ENCODE peak calls at places on chromosomes 2 and 18, in seven cellular contexts. B, G, E, R, L, M and N are unnamed samples.

GRCh38 chr18:23862071-23862470 is 152.5 kb upstream of the TTC39C start:
- DNase-seq in E (no peak), L (no peak), R (no peak), M (no peak), B (peak), G (no peak), N (no peak)

GRCh38 chr2:134155134-134155533 is 98.7 kb upstream of the MGAT5 start:
- DNase-seq in E (no peak), M (peak), L (no peak), G (no peak), B (no peak), R (no peak), N (no peak)

GRCh38 chr2:198375073-198375430 is 570.7 kb downstream of the PLCL1 start:
- DNase-seq in R (no peak), E (no peak), B (no peak), M (no peak), L (no peak), G (no peak), N (no peak)

GRCh38 chr2:14039134-14039533 is 593.4 kb upstream of the LRATD1 start:
- DNase-seq in L (no peak), R (no peak), E (no peak), B (no peak), M (no peak), G (no peak), N (no peak)

GRCh38 chr2:238914648-238915015 is 66.7 kb downstream of the TWIST2 start:
- DNase-seq in R (peak), E (no peak), G (no peak), L (no peak), M (no peak), B (no peak), N (no peak)

GRCh38 chr2:46988733-46989481 is 73.3 kb upstream of the MCFD2 start:
- DNase-seq in B (no peak), L (peak), M (no peak), G (no peak), E (peak), R (peak), N (no peak)

GRCh38 chr2:12059616-12060441 is 313.4 kb downstream of the LPIN1 start:
- DNase-seq in R (no peak), L (no peak), G (no peak), E (no peak), M (no peak), B (no peak), N (no peak)

GRCh38 chr18:3340682-3341097 is 78.8 kb downstream of the MYL12B start:
- DNase-seq in L (no peak), M (no peak), R (no peak), G (no peak), B (no peak), E (no peak), N (no peak)

GRCh38 chr2:204505946-204506345 is 39.3 kb upstream of the PARD3B start:
- DNase-seq in E (no peak), M (no peak), B (no peak), G (no peak), L (no peak), R (no peak), N (no peak)

GRCh38 chr18:6929370-6930102 is 188.1 kb downstream of the LAMA1 start:
- DNase-seq in G (no peak), M (no peak), R (no peak), B (no peak), E (no peak), L (peak), N (no peak)

GRCh38 chr18:69469444-69469919 is 68.8 kb downstream of the DOK6 start:
- DNase-seq in E (no peak), M (no peak), R (no peak), B (no peak), L (peak), G (peak), N (no peak)

GRCh38 chr18:51516478-51517038 is 319.1 kb upstream of the MEX3C start:
- DNase-seq in G (no peak), B (no peak), E (no peak), R (no peak), L (no peak), M (no peak), N (no peak)

GRCh38 chr2:240600451-240600961 is 14.0 kb downstream of the CAPN10 start:
- DNase-seq in B (no peak), E (no peak), L (no peak), G (no peak), M (no peak), R (no peak), N (no peak)

GRCh38 chr18:26190506-26190905 is 35.7 kb upstream of the TAF4B start:
- DNase-seq in R (no peak), G (no peak), E (no peak), B (no peak), M (peak), L (no peak), N (no peak)

GRCh38 chr2:235325126-235325525 is 168.7 kb upstream of the AGAP1 start:
- DNase-seq in M (no peak), G (no peak), E (no peak), B (no peak), R (no peak), L (peak), N (no peak)

GRCh38 chr2:161030260-161031063 is 129.8 kb upstream of the TANK start:
- DNase-seq in M (no peak), L (no peak), B (peak), R (no peak), G (no peak), E (no peak), N (no peak)

GRCh38 chr2:217827430-217828201 is 175.2 kb downstream of the TNS1 start:
- DNase-seq in G (no peak), B (no peak), E (no peak), R (peak), M (no peak), L (no peak), N (no peak)

GRCh38 chr2:240586919-240587800 is 626 bp downstream of the CAPN10 start:
- DNase-seq in E (peak), R (peak), M (peak), L (peak), B (no peak), G (no peak), N (no peak)

GRCh38 chr2:189519631-189520387 is 60.8 kb downstream of the SLC40A1 start:
- DNase-seq in R (no peak), L (no peak), E (no peak), G (no peak), M (no peak), B (no peak), N (no peak)

GRCh38 chr2:60496976-60497375 is 56.5 kb downstream of the BCL11A start:
- DNase-seq in G (no peak), L (no peak), R (no peak), M (no peak), E (no peak), B (no peak), N (no peak)

GRCh38 chr2:31317387-31317786 is 83.4 kb downstream of the EHD3 start:
- DNase-seq in E (no peak), L (no peak), G (no peak), M (no peak), B (no peak), R (no peak), N (no peak)

GRCh38 chr2:100747551-100747950 is 72.4 kb upstream of the NPAS2 start:
- DNase-seq in B (no peak), R (no peak), M (no peak), G (no peak), L (no peak), E (no peak), N (no peak)

GRCh38 chr2:197596751-197597150 is 78.6 kb downstream of the RFTN2 start:
- DNase-seq in E (no peak), B (no peak), R (no peak), G (no peak), M (no peak), L (no peak), N (no peak)

GRCh38 chr2:203543898-203544328 is 8.8 kb upstream of the RAPH1 start:
- DNase-seq in B (no peak), R (no peak), M (no peak), G (no peak), E (no peak), L (no peak), N (no peak)

GRCh38 chr2:189096769-189097447 is 82.7 kb downstream of the COL5A2 start:
- DNase-seq in B (peak), M (no peak), E (no peak), R (no peak), G (no peak), L (no peak), N (no peak)

GRCh38 chr2:37156071-37156856 is 516 bp downstream of the EIF2AK2 start:
- DNase-seq in E (peak), L (peak), M (peak), B (no peak), G (peak), R (peak), N (no peak)

GRCh38 chr2:180644709-180645108 is 335.7 kb upstream of the UBE2E3 start:
- DNase-seq in R (no peak), E (no peak), M (no peak), G (no peak), B (no peak), L (no peak), N (no peak)

GRCh38 chr18:13570856-13571495 is 155.4 kb downstream of the FAM210A start:
- DNase-seq in E (no peak), M (no peak), R (no peak), L (no peak), G (no peak), B (no peak), N (no peak)

GRCh38 chr2:9375857-9376428 is 47.4 kb downstream of the ITGB1BP1 start:
- DNase-seq in R (no peak), G (no peak), M (no peak), B (no peak), L (no peak), E (no peak), N (no peak)
- TF ChIP-seq CTCF in R (no peak), G (no peak), M (no peak), B (no peak), L (peak), E (no peak), N (no peak)

GRCh38 chr18:35917043-35917442 is 55.4 kb upstream of the RMP24 start:
- DNase-seq in B (no peak), R (no peak), M (no peak), G (no peak), L (no peak), E (no peak), N (no peak)
- TF ChIP-seq CTCF in B (peak), R (no peak), M (no peak), G (no peak), L (peak), E (no peak), N (no peak)

GRCh38 chr2:156192468-156192867 is 140.1 kb downstream of the NR4A2 start:
- DNase-seq in L (no peak), G (no peak), R (no peak), E (no peak), M (no peak), B (no peak), N (no peak)
- TF ChIP-seq CTCF in L (peak), G (no peak), R (no peak), E (peak), M (no peak), B (peak), N (no peak)

GRCh38 chr2:120486441-120486840 is 140.5 kb downstream of the INHBB start:
- DNase-seq in E (no peak), G (no peak), R (no peak), L (no peak), M (no peak), B (no peak), N (no peak)

GRCh38 chr2:120490091-120490798 is 144.3 kb downstream of the INHBB start:
- DNase-seq in M (no peak), R (no peak), E (no peak), B (peak), L (no peak), G (no peak), N (no peak)

GRCh38 chr2:120489023-120489422 is 143.1 kb downstream of the INHBB start:
- DNase-seq in G (no peak), L (no peak), B (no peak), M (no peak), R (no peak), E (no peak), N (no peak)

GRCh38 chr2:120486946-120487345 is 141.0 kb downstream of the INHBB start:
- DNase-seq in L (no peak), R (no peak), B (no peak), E (no peak), G (no peak), M (no peak), N (no peak)

DNA sequence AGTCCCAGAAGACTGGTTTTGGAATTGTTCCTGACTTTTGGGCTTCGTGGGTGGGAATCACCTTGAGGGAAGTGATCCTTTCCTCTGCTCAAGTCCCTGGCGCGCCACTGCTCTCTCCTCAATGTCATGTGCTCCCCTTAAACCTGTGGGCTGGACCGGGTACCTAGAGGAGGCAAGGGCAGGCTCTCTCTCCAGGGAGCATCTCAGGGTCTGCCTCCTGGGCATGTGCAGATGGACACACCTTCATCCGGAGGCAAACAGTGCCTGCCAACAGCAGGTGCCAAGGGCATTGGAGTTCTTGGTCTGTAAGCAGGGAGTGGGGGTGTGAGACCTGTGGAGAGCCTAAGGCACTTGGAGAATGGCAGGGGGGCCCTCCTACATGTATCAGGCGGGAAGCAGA is 142.6 kb downstream of the INHBB start:
- DNase-seq in R (no peak), B (no peak), G (no peak), E (no peak), M (no peak), L (no peak), N (no peak)
- TF ChIP-seq CTCF in R (no peak), B (no peak), G (no peak), E (no peak), M (no peak), L (no peak), N (no peak)

DNA sequence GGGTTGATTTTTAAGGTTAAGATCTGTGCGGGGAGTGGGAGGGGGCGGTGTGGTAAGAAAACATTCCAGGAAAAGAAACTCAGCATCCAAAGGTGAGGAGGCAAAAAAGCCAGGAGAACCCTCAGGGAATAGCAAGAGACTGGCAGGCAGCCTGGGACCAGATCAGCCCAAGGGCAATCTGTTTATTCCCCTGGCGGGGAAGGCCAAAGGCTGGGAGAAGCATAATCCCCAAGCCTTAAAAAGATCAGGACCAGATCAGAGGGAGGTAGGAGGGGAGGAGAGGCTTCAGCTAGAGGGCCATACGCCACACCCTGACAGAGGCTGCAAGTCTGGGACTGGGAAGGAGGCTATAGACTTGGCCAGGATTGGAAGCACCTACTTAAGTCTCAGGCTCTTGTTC is 163.0 kb upstream of the PXDN start:
- DNase-seq in L (no peak), M (no peak), B (no peak), G (no peak), E (no peak), R (no peak), N (no peak)
- TF ChIP-seq CTCF in L (no peak), M (no peak), B (no peak), G (no peak), E (no peak), R (no peak), N (no peak)